ENCODE peak calls at places on chromosome 19, in ten cellular contexts. One of them, this sample, is unnamed.

GRCh38 chr19:44891016-44891882 is at the start of gene TOMM40:
- DNase-seq in BE2C: no peak
- DNase-seq in B cell: no peak
- DNase-seq in heart right ventricle: no peak
- DNase-seq in fibroblast of pulmonary artery: peak
- DNase-seq in AG09309: no peak
- DNase-seq in lower lobe of right lung: peak
- DNase-seq in fibroblast of mammary gland: no peak
- DNase-seq in fibroblast of lung: no peak
- DNase-seq in mucosa of descending colon: peak
- DNase-seq in this sample: peak

GRCh38 chr19:30520735-30521479 is 148.7 kb downstream of the ZNF536 start:
- DNase-seq in mucosa of descending colon: no peak
- DNase-seq in B cell: no peak
- DNase-seq in lower lobe of right lung: no peak
- DNase-seq in fibroblast of mammary gland: no peak
- DNase-seq in heart right ventricle: no peak
- DNase-seq in BE2C: no peak
- DNase-seq in fibroblast of lung: no peak
- DNase-seq in AG09309: no peak
- DNase-seq in fibroblast of pulmonary artery: no peak
- DNase-seq in this sample: no peak

GRCh38 chr19:12828494-12828893 is 5.9 kb downstream of the RTBDN start:
- DNase-seq in fibroblast of mammary gland: peak
- DNase-seq in AG09309: no peak
- DNase-seq in B cell: no peak
- DNase-seq in fibroblast of pulmonary artery: peak
- DNase-seq in mucosa of descending colon: peak
- DNase-seq in lower lobe of right lung: no peak
- DNase-seq in heart right ventricle: no peak
- DNase-seq in BE2C: peak
- DNase-seq in fibroblast of lung: peak
- DNase-seq in this sample: no peak

GRCh38 chr19:11256189-11256588 is 6.1 kb downstream of the DOCK6 start:
- DNase-seq in fibroblast of pulmonary artery: peak
- DNase-seq in heart right ventricle: peak
- DNase-seq in lower lobe of right lung: no peak
- DNase-seq in B cell: no peak
- DNase-seq in AG09309: no peak
- DNase-seq in BE2C: no peak
- DNase-seq in fibroblast of mammary gland: no peak
- DNase-seq in fibroblast of lung: peak
- DNase-seq in mucosa of descending colon: no peak
- DNase-seq in this sample: no peak

GRCh38 chr19:42086188-42086736 is 10.3 kb downstream of the ZNF574 start:
- DNase-seq in mucosa of descending colon: no peak
- DNase-seq in BE2C: no peak
- DNase-seq in fibroblast of mammary gland: no peak
- DNase-seq in AG09309: no peak
- DNase-seq in lower lobe of right lung: peak
- DNase-seq in B cell: no peak
- DNase-seq in fibroblast of pulmonary artery: no peak
- DNase-seq in heart right ventricle: no peak
- DNase-seq in fibroblast of lung: no peak
- DNase-seq in this sample: peak

GRCh38 chr19:46428278-46429141 is at the start of gene PNMA8C:
- DNase-seq in fibroblast of pulmonary artery: peak
- DNase-seq in B cell: peak
- DNase-seq in BE2C: peak
- DNase-seq in lower lobe of right lung: peak
- DNase-seq in mucosa of descending colon: peak
- DNase-seq in AG09309: no peak
- DNase-seq in fibroblast of mammary gland: peak
- DNase-seq in heart right ventricle: peak
- DNase-seq in fibroblast of lung: peak
- DNase-seq in this sample: peak

GRCh38 chr19:55247621-55248099 is 11.2 kb downstream of the PPP6R1 start:
- DNase-seq in mucosa of descending colon: peak
- DNase-seq in BE2C: no peak
- DNase-seq in fibroblast of lung: no peak
- DNase-seq in AG09309: no peak
- DNase-seq in fibroblast of mammary gland: peak
- DNase-seq in B cell: no peak
- DNase-seq in fibroblast of pulmonary artery: peak
- DNase-seq in heart right ventricle: peak
- DNase-seq in lower lobe of right lung: peak
- DNase-seq in this sample: peak

GRCh38 chr19:42356686-42357085 is 31.3 kb downstream of the MEGF8 start:
- DNase-seq in fibroblast of lung: no peak
- DNase-seq in lower lobe of right lung: no peak
- DNase-seq in heart right ventricle: no peak
- DNase-seq in mucosa of descending colon: no peak
- DNase-seq in AG09309: no peak
- DNase-seq in fibroblast of pulmonary artery: no peak
- DNase-seq in BE2C: no peak
- DNase-seq in fibroblast of mammary gland: no peak
- DNase-seq in B cell: no peak
- DNase-seq in this sample: no peak

GRCh38 chr19:29714953-29715694 is at the start of gene C19orf12:
- DNase-seq in mucosa of descending colon: peak
- DNase-seq in AG09309: no peak
- DNase-seq in BE2C: peak
- DNase-seq in fibroblast of mammary gland: peak
- DNase-seq in fibroblast of pulmonary artery: peak
- DNase-seq in lower lobe of right lung: peak
- DNase-seq in fibroblast of lung: peak
- DNase-seq in heart right ventricle: peak
- DNase-seq in B cell: peak
- DNase-seq in this sample: peak

GRCh38 chr19:14383898-14384669 is 2.8 kb downstream of the ADGRE5 start:
- DNase-seq in B cell: peak
- DNase-seq in heart right ventricle: no peak
- DNase-seq in mucosa of descending colon: peak
- DNase-seq in fibroblast of pulmonary artery: peak
- DNase-seq in AG09309: no peak
- DNase-seq in fibroblast of mammary gland: peak
- DNase-seq in lower lobe of right lung: peak
- DNase-seq in BE2C: no peak
- DNase-seq in fibroblast of lung: peak
- DNase-seq in this sample: no peak

GRCh38 chr19:54114340-54114826 is 1.1 kb downstream of the TFPT start:
- DNase-seq in mucosa of descending colon: peak
- DNase-seq in BE2C: peak
- DNase-seq in AG09309: no peak
- DNase-seq in B cell: no peak
- DNase-seq in fibroblast of mammary gland: peak
- DNase-seq in fibroblast of pulmonary artery: peak
- DNase-seq in lower lobe of right lung: peak
- DNase-seq in fibroblast of lung: peak
- DNase-seq in heart right ventricle: peak
- DNase-seq in this sample: peak

GRCh38 chr19:11168568-11168967 is 13.0 kb upstream of the SPC24 start:
- DNase-seq in fibroblast of pulmonary artery: peak
- DNase-seq in AG09309: peak
- DNase-seq in mucosa of descending colon: no peak
- DNase-seq in fibroblast of lung: peak
- DNase-seq in B cell: no peak
- DNase-seq in lower lobe of right lung: no peak
- DNase-seq in fibroblast of mammary gland: peak
- DNase-seq in heart right ventricle: no peak
- DNase-seq in BE2C: no peak
- DNase-seq in this sample: no peak

GRCh38 chr19:15841875-15842569 is 26.6 kb upstream of the OR10H1 start:
- DNase-seq in B cell: no peak
- DNase-seq in fibroblast of mammary gland: no peak
- DNase-seq in BE2C: no peak
- DNase-seq in lower lobe of right lung: no peak
- DNase-seq in mucosa of descending colon: no peak
- DNase-seq in fibroblast of lung: no peak
- DNase-seq in AG09309: no peak
- DNase-seq in fibroblast of pulmonary artery: no peak
- DNase-seq in heart right ventricle: no peak
- DNase-seq in this sample: no peak

DNA sequence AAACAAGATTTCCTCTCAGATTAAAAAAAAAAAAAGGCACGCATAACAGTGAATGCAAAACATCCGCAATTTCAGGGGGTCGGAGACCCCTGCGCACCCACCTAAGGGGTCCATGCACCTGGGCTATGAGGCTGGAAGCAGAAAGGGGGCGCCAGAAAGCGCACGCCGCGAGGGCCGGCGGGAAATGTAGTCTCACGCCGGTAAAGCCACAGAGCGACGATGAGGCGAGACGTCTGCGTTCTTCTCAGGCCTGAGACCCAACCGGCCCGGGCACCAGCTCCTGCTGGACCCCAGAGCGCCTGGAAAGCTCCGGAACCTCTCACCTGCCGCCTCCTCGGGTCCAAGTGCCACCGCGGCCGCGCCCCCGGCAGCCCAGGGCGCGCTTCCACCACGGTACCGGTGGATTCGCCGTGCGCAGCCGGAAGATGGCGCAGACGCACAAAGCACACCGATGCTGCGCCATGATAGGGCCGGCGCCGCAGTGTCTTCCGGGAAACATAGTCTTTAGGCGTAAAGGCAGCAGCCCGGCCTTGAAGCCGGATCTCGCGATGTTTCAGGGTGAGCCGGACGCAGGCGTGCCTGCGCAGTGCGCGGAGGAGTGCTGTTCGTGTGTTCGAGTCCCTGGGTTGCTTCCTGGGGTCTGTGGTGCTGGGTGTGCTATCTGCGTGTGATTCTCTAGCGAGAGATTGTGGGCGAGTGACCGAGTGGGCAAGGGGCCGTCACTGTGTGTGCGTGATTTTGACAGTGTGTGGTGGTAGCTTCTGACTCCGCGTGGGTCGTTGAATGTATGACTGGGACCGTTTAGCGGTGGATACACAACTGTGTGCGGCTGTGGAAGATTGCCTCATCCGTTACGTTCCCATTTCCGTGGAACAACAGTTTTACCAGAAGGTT is at the start of gene ZNF582:
- DNase-seq in mucosa of descending colon: peak
- DNase-seq in fibroblast of pulmonary artery: peak
- DNase-seq in lower lobe of right lung: peak
- DNase-seq in BE2C: peak
- DNase-seq in fibroblast of mammary gland: peak
- DNase-seq in AG09309: peak
- DNase-seq in fibroblast of lung: peak
- DNase-seq in B cell: peak
- DNase-seq in heart right ventricle: peak
- DNase-seq in this sample: peak
- TF ChIP-seq CTCF in mucosa of descending colon: peak
- TF ChIP-seq CTCF in fibroblast of pulmonary artery: peak
- TF ChIP-seq CTCF in lower lobe of right lung: peak
- TF ChIP-seq CTCF in BE2C: peak
- TF ChIP-seq CTCF in fibroblast of mammary gland: peak
- TF ChIP-seq CTCF in AG09309: peak
- TF ChIP-seq CTCF in fibroblast of lung: peak
- TF ChIP-seq CTCF in B cell: peak
- TF ChIP-seq CTCF in heart right ventricle: peak
- TF ChIP-seq CTCF in this sample: peak

GRCh38 chr19:18249834-18250233 is 23.6 kb upstream of the PDE4C start:
- DNase-seq in mucosa of descending colon: no peak
- DNase-seq in BE2C: no peak
- DNase-seq in fibroblast of pulmonary artery: no peak
- DNase-seq in AG09309: no peak
- DNase-seq in heart right ventricle: no peak
- DNase-seq in lower lobe of right lung: no peak
- DNase-seq in B cell: no peak
- DNase-seq in fibroblast of mammary gland: no peak
- DNase-seq in fibroblast of lung: no peak
- DNase-seq in this sample: no peak

GRCh38 chr19:18253130-18253529 is 21.1 kb downstream of the IQCN start:
- DNase-seq in heart right ventricle: no peak
- DNase-seq in B cell: no peak
- DNase-seq in BE2C: no peak
- DNase-seq in AG09309: no peak
- DNase-seq in fibroblast of mammary gland: no peak
- DNase-seq in fibroblast of lung: no peak
- DNase-seq in mucosa of descending colon: no peak
- DNase-seq in fibroblast of pulmonary artery: no peak
- DNase-seq in lower lobe of right lung: no peak
- DNase-seq in this sample: no peak

GRCh38 chr19:18253716-18254115 is 20.5 kb downstream of the IQCN start:
- DNase-seq in AG09309: no peak
- DNase-seq in B cell: peak
- DNase-seq in BE2C: no peak
- DNase-seq in heart right ventricle: no peak
- DNase-seq in lower lobe of right lung: peak
- DNase-seq in mucosa of descending colon: peak
- DNase-seq in fibroblast of mammary gland: no peak
- DNase-seq in fibroblast of lung: no peak
- DNase-seq in fibroblast of pulmonary artery: no peak
- DNase-seq in this sample: no peak

GRCh38 chr19:18252370-18252717 is 21.9 kb downstream of the IQCN start:
- DNase-seq in mucosa of descending colon: no peak
- DNase-seq in BE2C: no peak
- DNase-seq in B cell: no peak
- DNase-seq in AG09309: no peak
- DNase-seq in fibroblast of mammary gland: no peak
- DNase-seq in heart right ventricle: no peak
- DNase-seq in fibroblast of lung: no peak
- DNase-seq in lower lobe of right lung: no peak
- DNase-seq in fibroblast of pulmonary artery: no peak
- DNase-seq in this sample: no peak

GRCh38 chr19:18251587-18252369 is 22.5 kb downstream of the IQCN start:
- DNase-seq in fibroblast of pulmonary artery: peak
- DNase-seq in BE2C: peak
- DNase-seq in fibroblast of lung: peak
- DNase-seq in AG09309: peak
- DNase-seq in B cell: peak
- DNase-seq in mucosa of descending colon: peak
- DNase-seq in fibroblast of mammary gland: peak
- DNase-seq in heart right ventricle: peak
- DNase-seq in lower lobe of right lung: peak
- DNase-seq in this sample: peak
- TF ChIP-seq CTCF in fibroblast of pulmonary artery: peak
- TF ChIP-seq CTCF in BE2C: peak
- TF ChIP-seq CTCF in fibroblast of lung: peak
- TF ChIP-seq CTCF in AG09309: peak
- TF ChIP-seq CTCF in B cell: peak
- TF ChIP-seq CTCF in mucosa of descending colon: peak
- TF ChIP-seq CTCF in fibroblast of mammary gland: peak
- TF ChIP-seq CTCF in heart right ventricle: peak
- TF ChIP-seq CTCF in lower lobe of right lung: peak
- TF ChIP-seq CTCF in this sample: peak

GRCh38 chr19:50460161-50460765 is 16.0 kb upstream of the EMC10 start:
- DNase-seq in fibroblast of mammary gland: peak
- DNase-seq in BE2C: no peak
- DNase-seq in B cell: peak
- DNase-seq in heart right ventricle: no peak
- DNase-seq in lower lobe of right lung: no peak
- DNase-seq in AG09309: no peak
- DNase-seq in fibroblast of pulmonary artery: peak
- DNase-seq in fibroblast of lung: peak
- DNase-seq in mucosa of descending colon: no peak
- DNase-seq in this sample: no peak
- TF ChIP-seq CTCF in fibroblast of mammary gland: no peak
- TF ChIP-seq CTCF in BE2C: no peak
- TF ChIP-seq CTCF in B cell: no peak
- TF ChIP-seq CTCF in heart right ventricle: no peak
- TF ChIP-seq CTCF in lower lobe of right lung: no peak
- TF ChIP-seq CTCF in AG09309: no peak
- TF ChIP-seq CTCF in fibroblast of pulmonary artery: no peak
- TF ChIP-seq CTCF in fibroblast of lung: no peak
- TF ChIP-seq CTCF in mucosa of descending colon: no peak
- TF ChIP-seq CTCF in this sample: no peak

GRCh38 chr19:4449022-4449825 is 8.4 kb downstream of the UBXN6 start:
- DNase-seq in lower lobe of right lung: no peak
- DNase-seq in mucosa of descending colon: no peak
- DNase-seq in B cell: no peak
- DNase-seq in fibroblast of lung: peak
- DNase-seq in fibroblast of mammary gland: peak
- DNase-seq in BE2C: no peak
- DNase-seq in AG09309: no peak
- DNase-seq in heart right ventricle: peak
- DNase-seq in fibroblast of pulmonary artery: no peak
- DNase-seq in this sample: no peak
- TF ChIP-seq CTCF in lower lobe of right lung: no peak
- TF ChIP-seq CTCF in mucosa of descending colon: no peak
- TF ChIP-seq CTCF in B cell: no peak
- TF ChIP-seq CTCF in fibroblast of lung: no peak
- TF ChIP-seq CTCF in fibroblast of mammary gland: no peak
- TF ChIP-seq CTCF in BE2C: no peak
- TF ChIP-seq CTCF in AG09309: no peak
- TF ChIP-seq CTCF in heart right ventricle: no peak
- TF ChIP-seq CTCF in fibroblast of pulmonary artery: no peak
- TF ChIP-seq CTCF in this sample: no peak

This sample was measured in spleen.